ENCODE peak calls at places on chromosomes 7 and 10, in five cellular contexts. L, B, I, R and N are unnamed samples.

GRCh38 chr7:85215098-85215497 is 28.2 kb upstream of the SEMA3D start:
- DNase-seq in I (no peak), B (no peak), R (no peak), L (no peak), N (no peak)

GRCh38 chr10:43688348-43688892 is 39.7 kb upstream of the ZNF32 start:
- DNase-seq in R (peak), I (no peak), L (no peak), B (no peak), N (no peak)

GRCh38 chr10:124735491-124736286 is 8.5 kb downstream of the FAM53B start:
- DNase-seq in I (no peak), L (no peak), R (no peak), B (no peak), N (no peak)

GRCh38 chr7:4642468-4643203 is 39.5 kb upstream of the FOXK1 start:
- DNase-seq in L (no peak), R (no peak), B (no peak), I (no peak), N (no peak)

GRCh38 chr10:71756441-71757191 is 16.7 kb downstream of the VSIR start:
- DNase-seq in I (no peak), R (no peak), L (no peak), B (no peak), N (no peak)

GRCh38 chr10:125953778-125954385 is 57.5 kb downstream of the FANK1 start:
- DNase-seq in B (no peak), L (no peak), I (no peak), R (peak), N (no peak)

GRCh38 chr7:136947347-136947746 is 78.9 kb downstream of the CHRM2 start:
- DNase-seq in R (peak), B (no peak), I (no peak), L (no peak), N (peak)

GRCh38 chr10:28139138-28139537 is 140.3 kb upstream of the ODAD2 start:
- DNase-seq in L (no peak), R (peak), B (no peak), I (peak), N (peak)